ENCODE peak calls at places on chromosomes 6 and 20, in five cellular contexts. Y is colonic mucosa, E is heart left ventricle, W is left ventricle myocardium inferior, X is uterus. P is an unnamed sample.
A peak's percentile ranks its signal among the peaks of the same experiment; 100 is the strongest.

GRCh38 chr6:148272084-148272483 is 70.6 kb upstream of the SASH1 start:
- DNase-seq in X (no peak), E (no peak), Y (no peak), W (no peak), P (peak; percentile 46)

GRCh38 chr6:1901556-1901955 is 291.8 kb downstream of the FOXC1 start:
- DNase-seq in E (no peak), W (no peak), X (no peak), Y (no peak), P (peak; percentile 87)

GRCh38 chr6:25882066-25882496 is 8.0 kb upstream of the SLC17A3 start:
- DNase-seq in X (no peak), Y (peak; percentile 16), W (peak; percentile 13), E (peak; percentile 64), P (no peak)

GRCh38 chr6:31597006-31597405 is 4.2 kb upstream of the NCR3 start:
- DNase-seq in E (no peak), W (no peak), Y (no peak), X (no peak), P (no peak)

GRCh38 chr20:25494506-25495188 is 87.2 kb downstream of the GINS1 start:
- DNase-seq in W (no peak), E (peak; percentile 44), X (no peak), Y (no peak), P (no peak)

GRCh38 chr6:101626264-101626663 is 232.8 kb downstream of the GRIK2 start:
- DNase-seq in E (no peak), X (no peak), Y (no peak), W (no peak), P (no peak)

GRCh38 chr6:46376562-46376969 is 114.7 kb downstream of the RCAN2 start:
- DNase-seq in X (no peak), Y (no peak), E (no peak), W (no peak), P (no peak)

GRCh38 chr6:127120787-127121636 is 2.5 kb downstream of the RSPO3 start:
- DNase-seq in E (peak; percentile 77), X (peak; percentile 87), W (peak; percentile 55), Y (peak; percentile 77), P (peak; percentile 25)

GRCh38 chr6:42137192-42137753 is 5.1 kb downstream of the C6orf132 start:
- DNase-seq in X (no peak), W (no peak), E (no peak), Y (peak; percentile 77), P (no peak)

GRCh38 chr20:14717124-14718004 is 380.0 kb upstream of the FLRT3 start:
- DNase-seq in W (no peak), Y (no peak), E (no peak), X (no peak), P (no peak)

GRCh38 chr6:150876598-150876997 is 11.1 kb downstream of the MTHFD1L start:
- DNase-seq in W (peak; percentile 63), Y (peak; percentile 27), E (no peak), X (no peak), P (no peak)

GRCh38 chr6:29502597-29502996 is 14.8 kb upstream of the MAS1L start:
- DNase-seq in W (no peak), Y (no peak), X (no peak), E (no peak), P (no peak)

DNA sequence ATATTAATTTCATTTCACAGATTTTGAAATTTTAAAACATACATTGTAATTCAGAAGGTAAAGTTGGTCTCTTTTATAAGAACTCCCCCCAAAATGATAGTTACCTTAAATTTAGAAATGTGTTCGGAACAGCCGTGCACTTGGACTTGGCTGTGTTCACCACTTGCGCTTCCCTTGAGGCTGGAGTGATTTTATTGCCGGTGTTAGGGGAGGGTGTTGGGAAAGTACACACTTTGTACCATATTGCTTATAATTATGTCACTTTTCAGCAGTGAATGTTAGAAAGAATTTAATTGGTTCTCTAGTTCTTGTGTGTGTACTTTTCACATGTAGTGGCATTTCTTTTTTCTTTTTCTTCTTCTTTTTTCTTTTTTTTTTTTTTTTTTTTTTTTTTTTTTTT is 227.4 kb downstream of the ARID1B start:
- DNase-seq in W (no peak), E (no peak), X (no peak), Y (peak; percentile 45), P (no peak)
- H3K4me1 ChIP-seq in W (peaks cover 29% of the 10 kb centered on the region), E (no peaks in the 10 kb centered on the region), X (no peaks in the 10 kb centered on the region), Y (no peaks in the 10 kb centered on the region), P (no peaks in the 10 kb centered on the region)

DNA sequence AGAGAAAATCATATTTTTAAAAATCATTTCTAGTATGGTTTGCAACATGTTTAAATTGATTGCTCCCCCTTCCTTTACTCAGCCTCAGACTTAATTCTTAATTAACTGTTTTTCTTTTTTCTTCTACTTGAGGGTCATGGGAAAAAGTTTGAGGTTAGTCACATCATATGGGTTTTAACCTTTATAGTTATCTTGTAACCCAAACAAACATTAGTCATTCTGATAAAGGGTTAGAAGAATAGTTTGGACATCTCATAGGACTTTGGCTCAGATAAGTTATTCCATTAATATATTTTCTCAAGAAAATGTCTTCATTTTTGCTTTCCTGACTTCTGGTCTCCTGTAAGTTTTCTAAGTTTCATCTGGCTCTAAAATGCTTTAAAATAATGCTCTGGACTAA is 34.5 kb upstream of the TSPYL1 start:
- DNase-seq in W (no peak), X (no peak), Y (no peak), E (no peak), P (no peak)
- H3K9me3 ChIP-seq in W (no peaks in the 10 kb centered on the region), X (no peaks in the 10 kb centered on the region), Y (no peaks in the 10 kb centered on the region), E (no peaks in the 10 kb centered on the region), P (no peaks in the 10 kb centered on the region)

DNA sequence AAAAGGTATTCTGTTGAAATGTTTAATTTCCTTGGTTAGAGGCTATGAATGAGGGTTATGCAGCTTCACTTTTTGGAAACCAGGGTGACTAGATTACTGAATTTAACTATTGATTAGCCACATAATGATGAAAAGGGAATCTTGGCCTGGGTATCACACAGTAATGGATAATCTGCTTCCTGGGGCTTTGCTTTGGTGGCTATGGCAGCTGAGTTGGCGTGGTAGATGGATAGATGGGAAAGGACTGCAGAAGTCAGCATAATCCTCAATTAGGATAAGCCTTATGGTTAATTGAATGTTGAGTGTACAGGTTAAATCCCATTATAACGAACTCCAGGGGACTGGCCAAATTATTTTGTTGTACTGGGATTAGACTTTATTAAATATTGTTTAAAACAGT is 5.2 kb downstream of the NCOA3 start:
- DNase-seq in E (no peak), Y (no peak), X (no peak), W (no peak), P (no peak)
- H3K4me1 ChIP-seq in E (no peaks in the 10 kb centered on the region), Y (no peaks in the 10 kb centered on the region), X (peaks cover 6% of the 10 kb centered on the region), W (peaks cover 89% of the 10 kb centered on the region), P (peaks cover 5% of the 10 kb centered on the region)

GRCh38 chr6:9744119-9744518 is 670.8 kb downstream of the TFAP2A start:
- DNase-seq in W (no peak), X (no peak), Y (no peak), E (no peak), P (no peak)
- H3K9me3 ChIP-seq in W (no peaks in the 10 kb centered on the region), X (no peaks in the 10 kb centered on the region), Y (no peaks in the 10 kb centered on the region), E (no peaks in the 10 kb centered on the region), P (no peaks in the 10 kb centered on the region)

DNA sequence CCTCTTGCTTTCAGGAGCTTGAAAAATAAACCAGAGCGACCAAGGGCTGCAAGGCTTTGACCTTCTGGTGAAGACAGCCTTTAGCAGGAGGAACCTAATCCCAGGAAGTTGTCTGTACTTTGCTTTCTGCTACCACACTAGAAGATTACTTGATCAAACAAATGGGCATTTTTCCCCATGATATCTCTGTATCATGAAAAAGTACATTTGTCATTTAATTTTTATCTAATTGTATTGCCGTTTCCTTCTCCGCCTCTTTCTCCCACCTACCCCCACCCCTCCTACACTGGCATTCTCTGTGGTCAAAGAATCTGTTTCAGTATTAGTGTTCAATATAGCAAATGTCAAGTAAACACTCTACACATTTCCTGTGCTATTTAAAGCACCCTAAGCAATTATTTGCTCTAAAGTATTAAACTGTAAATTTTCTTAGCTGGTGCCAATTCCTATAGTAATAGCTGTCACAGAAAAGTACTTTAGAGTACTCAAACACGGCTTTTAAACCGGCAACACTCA is 29.7 kb downstream of the ATXN1 start:
- DNase-seq in W (no peak), X (no peak), E (no peak), Y (no peak), P (no peak)
- H3K4me1 ChIP-seq in W (peaks cover 49% of the 10 kb centered on the region), X (peaks cover 9% of the 10 kb centered on the region), E (no peaks in the 10 kb centered on the region), Y (peaks cover 9% of the 10 kb centered on the region), P (peaks cover 32% of the 10 kb centered on the region)

GRCh38 chr6:292506-293184 is 358 bp downstream of the DUSP22 start:
- DNase-seq in E (peak; percentile 89), Y (peak; percentile 81), W (peak; percentile 75), X (peak; percentile 56), P (peak; percentile 47)
- H3K9me3 ChIP-seq in E (no peaks in the 10 kb centered on the region), Y (no peaks in the 10 kb centered on the region), W (no peaks in the 10 kb centered on the region), X (no peaks in the 10 kb centered on the region), P (peaks cover 3% of the 10 kb centered on the region)

GRCh38 chr6:90290991-90291390 is 5.7 kb downstream of the BACH2 start:
- DNase-seq in W (no peak), E (no peak), Y (no peak), X (no peak), P (no peak)
- H3K4me1 ChIP-seq in W (peaks cover 26% of the 10 kb centered on the region), E (no peaks in the 10 kb centered on the region), Y (peaks cover 9% of the 10 kb centered on the region), X (peaks cover 4% of the 10 kb centered on the region), P (peaks cover 17% of the 10 kb centered on the region)